ENCODE peak calls at places on chromosomes 11 and 22, in seven cellular contexts. C is retina; T is epithelial cell of esophagus; K is CD8-positive, alpha-beta memory T cell; Q is stimulated activated CD4-positive, alpha-beta T cell treated with anti-CD3 and anti-CD28 coated beads, Interleukin-12 subunit alpha, Interleukin-12 subunit beta, amount 100 ng/mL, for 4 hours; S is HT1080; W is nucleus accumbens. Z is an unnamed sample.

GRCh38 chr11:98940913-98941312 is 79.8 kb upstream of the CNTN5 start:
- DNase-seq in C (no peak), T (peak), K (no peak), Q (no peak), S (peak), W (no peak), Z (no peak)

GRCh38 chr11:14645247-14645912 is 1.8 kb downstream of the PDE3B start:
- DNase-seq in C (no peak), T (peak), K (no peak), Q (no peak), S (no peak), W (no peak), Z (no peak)

GRCh38 chr11:35524780-35525179 is 636 bp downstream of the PAMR1 start:
- DNase-seq in C (no peak), T (peak), K (no peak), Q (no peak), S (peak), W (no peak), Z (no peak)

GRCh38 chr11:45457649-45458048 is 171.5 kb upstream of the SYT13 start:
- DNase-seq in C (no peak), T (peak), K (no peak), Q (no peak), S (peak), W (no peak), Z (no peak)

GRCh38 chr22:39273950-39274887 is 29.4 kb upstream of the PDGFB start:
- DNase-seq in C (no peak), T (no peak), K (no peak), Q (no peak), S (no peak), W (no peak), Z (no peak)

GRCh38 chr11:1073261-1073724 is 1.4 kb upstream of the MUC2 start:
- DNase-seq in C (no peak), T (peak), K (peak), Q (no peak), S (peak), W (no peak), Z (no peak)

GRCh38 chr11:114673661-114674060 is 4.7 kb upstream of the NXPE2 start:
- DNase-seq in C (no peak), T (no peak), K (no peak), Q (no peak), S (no peak), W (no peak), Z (no peak)

GRCh38 chr11:91921974-91922373 is 302.6 kb upstream of the FAT3 start:
- DNase-seq in C (no peak), T (peak), K (no peak), Q (no peak), S (peak), W (no peak), Z (no peak)

GRCh38 chr22:40021401-40022000 is 26.7 kb downstream of the FAM83F start:
- DNase-seq in C (no peak), T (no peak), K (peak), Q (no peak), S (no peak), W (no peak), Z (no peak)